ENCODE peak calls at places on chromosomes 13 and 19, in seven cellular contexts. M, F, T, P, W, Z and V are unnamed samples.

GRCh38 chr13:90947976-90948375 is 399.5 kb upstream of the MIR17HG start:
- DNase-seq in M (no peak), F (no peak), T (no peak), P (no peak), W (no peak), Z (no peak), V (no peak)

GRCh38 chr13:39538826-39539555 is 64.0 kb downstream of the LHFPL6 start:
- DNase-seq in M (peak), F (no peak), T (peak), P (no peak), W (peak), Z (no peak), V (no peak)

GRCh38 chr13:97946951-97947588 is 6.4 kb upstream of the IPO5 start:
- DNase-seq in M (peak), F (no peak), T (peak), P (no peak), W (peak), Z (no peak), V (peak)

GRCh38 chr13:110944121-110944967 is 29.5 kb upstream of the ANKRD10 start:
- DNase-seq in M (peak), F (no peak), T (peak), P (no peak), W (peak), Z (no peak), V (peak)

GRCh38 chr13:27359203-27359821 is 65.1 kb upstream of the GTF3A start:
- DNase-seq in M (no peak), F (peak), T (peak), P (no peak), W (peak), Z (peak), V (no peak)

GRCh38 chr13:71316964-71317363 is 550.0 kb downstream of the DACH1 start:
- DNase-seq in M (no peak), F (no peak), T (no peak), P (no peak), W (no peak), Z (no peak), V (no peak)

GRCh38 chr13:21458457-21458815 is 667 bp downstream of the ZDHHC20 start:
- DNase-seq in M (no peak), F (peak), T (peak), P (no peak), W (no peak), Z (peak), V (no peak)

GRCh38 chr13:45511310-45512147 is 46.8 kb downstream of the COG3 start:
- DNase-seq in M (peak), F (no peak), T (peak), P (no peak), W (peak), Z (no peak), V (peak)

GRCh38 chr19:9309974-9310446 is 372 bp upstream of the ZNF699 start:
- DNase-seq in M (no peak), F (peak), T (peak), P (peak), W (no peak), Z (peak), V (peak)

GRCh38 chr13:36571444-36571843 is 102.4 kb upstream of the SERTM1 start:
- DNase-seq in M (no peak), F (no peak), T (no peak), P (no peak), W (no peak), Z (no peak), V (no peak)

GRCh38 chr19:374183-374885 is 29.7 kb upstream of the MIER2 start:
- DNase-seq in M (no peak), F (no peak), T (no peak), P (no peak), W (no peak), Z (no peak), V (no peak)

GRCh38 chr19:46902402-46902766 is 41.6 kb downstream of the ARHGAP35 start:
- DNase-seq in M (no peak), F (no peak), T (no peak), P (no peak), W (no peak), Z (no peak), V (no peak)

GRCh38 chr19:49930483-49931011 is 1.2 kb upstream of the NUP62 start:
- DNase-seq in M (no peak), F (no peak), T (peak), P (no peak), W (no peak), Z (peak), V (no peak)

GRCh38 chr13:39023316-39023715 is 14.6 kb downstream of the PROSER1 start:
- DNase-seq in M (no peak), F (no peak), T (peak), P (no peak), W (no peak), Z (no peak), V (peak)

GRCh38 chr19:324716-325115 is 19.9 kb downstream of the MIER2 start:
- DNase-seq in M (no peak), F (no peak), T (no peak), P (no peak), W (no peak), Z (no peak), V (no peak)

GRCh38 chr13:21060827-21061076 is 634 bp downstream of the LATS2 start:
- DNase-seq in M (no peak), F (no peak), T (no peak), P (no peak), W (no peak), Z (peak), V (no peak)

GRCh38 chr19:54345938-54346386 is 7.0 kb upstream of the LILRA4 start:
- DNase-seq in M (no peak), F (no peak), T (no peak), P (no peak), W (no peak), Z (no peak), V (no peak)

GRCh38 chr13:96780105-96780504 is 214.2 kb downstream of the OXGR1 start:
- DNase-seq in M (no peak), F (no peak), T (no peak), P (no peak), W (no peak), Z (no peak), V (no peak)

GRCh38 chr13:111210945-111211469 is 95.9 kb downstream of the ARHGEF7 start:
- DNase-seq in M (no peak), F (no peak), T (peak), P (no peak), W (no peak), Z (no peak), V (no peak)

GRCh38 chr19:47699360-47699917 is 13.8 kb upstream of the EHD2 start:
- DNase-seq in M (no peak), F (peak), T (peak), P (no peak), W (no peak), Z (no peak), V (no peak)

GRCh38 chr13:30111810-30112209 is 195.5 kb downstream of the KATNAL1 start:
- DNase-seq in M (no peak), F (no peak), T (peak), P (no peak), W (no peak), Z (no peak), V (no peak)

GRCh38 chr19:54158812-54159351 is 639 bp downstream of the LENG1 start:
- DNase-seq in M (no peak), F (no peak), T (peak), P (no peak), W (no peak), Z (no peak), V (no peak)

GRCh38 chr13:75407473-75407872 is 74.5 kb downstream of the TBC1D4 start:
- DNase-seq in M (no peak), F (no peak), T (no peak), P (no peak), W (no peak), Z (no peak), V (no peak)

GRCh38 chr13:109146912-109147624 is 517.7 kb downstream of the MYO16 start:
- DNase-seq in M (peak), F (no peak), T (peak), P (no peak), W (peak), Z (no peak), V (peak)

GRCh38 chr19:17762505-17763229 is 11.4 kb downstream of the FCHO1 start:
- DNase-seq in M (no peak), F (no peak), T (peak), P (no peak), W (no peak), Z (no peak), V (no peak)

GRCh38 chr13:106629068-106629712 is 61.3 kb upstream of the ARGLU1 start:
- DNase-seq in M (no peak), F (no peak), T (no peak), P (no peak), W (no peak), Z (no peak), V (no peak)

GRCh38 chr19:15300533-15301194 is 31.7 kb downstream of the BRD4 start:
- DNase-seq in M (no peak), F (no peak), T (peak), P (no peak), W (peak), Z (no peak), V (no peak)

GRCh38 chr13:49218493-49219051 is 1.6 kb upstream of the MLNR start:
- DNase-seq in M (no peak), F (no peak), T (no peak), P (no peak), W (no peak), Z (no peak), V (no peak)
- H3K4me3 ChIP-seq in M (no peak), F (no peak), T (no peak), P (no peak), W (no peak), Z (no peak), V (no peak)

DNA sequence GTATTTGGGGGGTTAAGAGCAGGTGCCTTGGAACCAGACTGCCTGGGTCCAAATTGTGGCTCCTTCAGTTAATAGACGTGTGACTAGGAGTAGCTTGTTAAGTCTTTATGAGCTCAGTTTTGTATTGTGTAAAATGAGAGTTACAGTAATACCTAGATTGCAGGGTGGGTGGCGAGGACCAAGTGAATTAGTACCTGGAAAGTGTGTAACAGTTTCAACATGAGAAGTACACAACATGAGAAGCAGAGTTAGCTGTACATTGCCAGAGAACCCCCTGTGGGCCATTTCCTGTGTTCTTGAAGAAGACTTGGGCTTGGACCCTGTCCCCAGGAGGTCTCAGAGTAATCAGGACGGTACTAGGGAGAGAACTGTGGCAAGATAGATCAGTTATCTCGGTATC is 36.8 kb downstream of the PPP2R1A start:
- DNase-seq in M (no peak), F (no peak), T (no peak), P (no peak), W (no peak), Z (no peak), V (no peak)
- H3K4me3 ChIP-seq in M (no peak), F (no peak), T (no peak), P (no peak), W (no peak), Z (no peak), V (no peak)

GRCh38 chr13:51243832-51244231 is 21.6 kb downstream of the FAM124A start:
- DNase-seq in M (no peak), F (no peak), T (no peak), P (no peak), W (no peak), Z (no peak), V (no peak)
- H3K4me3 ChIP-seq in M (no peak), F (no peak), T (no peak), P (no peak), W (no peak), Z (no peak), V (no peak)

GRCh38 chr19:34519602-34520001 is 38.0 kb downstream of the WTIP start:
- DNase-seq in M (no peak), F (no peak), T (no peak), P (no peak), W (no peak), Z (no peak), V (no peak)

GRCh38 chr19:34525001-34525400 is 43.4 kb downstream of the WTIP start:
- DNase-seq in M (no peak), F (no peak), T (no peak), P (no peak), W (no peak), Z (no peak), V (no peak)

GRCh38 chr19:34523408-34523807 is 41.9 kb downstream of the WTIP start:
- DNase-seq in M (no peak), F (no peak), T (no peak), P (no peak), W (no peak), Z (no peak), V (no peak)
- H3K4me3 ChIP-seq in M (no peak), F (no peak), T (no peak), P (no peak), W (no peak), Z (no peak), V (no peak)

GRCh38 chr13:83881031-83881727 is 1.1 kb downstream of the SLITRK1 start:
- DNase-seq in M (no peak), F (no peak), T (peak), P (no peak), W (no peak), Z (no peak), V (no peak)

GRCh38 chr13:83882626-83882959 is 319 bp upstream of the SLITRK1 start:
- DNase-seq in M (no peak), F (no peak), T (no peak), P (no peak), W (no peak), Z (no peak), V (no peak)

GRCh38 chr13:83880275-83881027 is 1.8 kb downstream of the SLITRK1 start:
- DNase-seq in M (no peak), F (no peak), T (no peak), P (no peak), W (no peak), Z (no peak), V (no peak)

GRCh38 chr13:83883061-83883523 is 818 bp upstream of the SLITRK1 start:
- DNase-seq in M (no peak), F (no peak), T (no peak), P (no peak), W (no peak), Z (no peak), V (no peak)

DNA sequence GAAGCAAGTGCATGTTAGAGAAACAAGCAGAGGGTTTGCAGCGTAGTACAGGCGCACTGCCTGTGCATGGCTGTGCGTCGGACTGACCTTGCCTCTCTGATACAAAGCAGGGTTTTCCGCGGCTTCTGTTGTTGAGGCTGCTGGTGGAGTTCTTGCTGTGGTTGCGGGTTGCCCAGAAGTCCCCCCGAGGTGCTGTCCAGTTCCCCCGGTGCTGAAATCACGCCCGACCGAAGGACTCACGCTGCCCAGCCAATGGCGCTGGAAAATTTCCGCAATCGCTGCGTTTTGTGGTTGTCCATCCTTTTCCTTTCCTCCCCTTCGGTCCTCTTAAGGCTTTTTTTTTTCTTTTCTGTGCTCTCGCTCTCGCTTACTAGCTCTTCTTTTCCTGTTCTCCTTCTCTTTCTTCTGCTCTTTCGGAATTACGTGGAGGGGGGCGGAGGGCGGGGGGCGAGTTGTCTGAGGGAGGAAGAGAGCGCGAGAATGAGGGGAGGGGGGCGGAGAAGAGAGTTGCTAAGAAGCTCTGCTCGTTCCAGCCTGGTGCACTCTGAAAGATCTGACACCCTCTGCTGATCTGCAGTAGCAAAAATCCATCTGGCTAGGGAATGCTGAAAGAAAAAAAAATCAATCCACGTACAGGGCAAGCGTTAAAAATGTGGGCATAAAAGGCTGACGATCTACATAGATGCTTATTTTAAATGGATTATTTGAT is at the start of gene SLITRK1:
- DNase-seq in M (peak), F (peak), T (peak), P (no peak), W (peak), Z (no peak), V (peak)
- H3K4me3 ChIP-seq in M (no peak), F (no peak), T (peak), P (peak), W (peak), Z (no peak), V (peak)

GRCh38 chr13:49540552-49540951 is 44.8 kb downstream of the PHF11 start:
- DNase-seq in M (no peak), F (no peak), T (peak), P (no peak), W (no peak), Z (no peak), V (peak)
- H3K4me3 ChIP-seq in M (no peak), F (no peak), T (no peak), P (no peak), W (no peak), Z (peak), V (no peak)

GRCh38 chr19:7515471-7516226 is at the start of gene ZNF358:
- DNase-seq in M (no peak), F (no peak), T (peak), P (peak), W (no peak), Z (peak), V (no peak)
- H3K4me3 ChIP-seq in M (peak), F (peak), T (peak), P (peak), W (peak), Z (peak), V (peak)

DNA sequence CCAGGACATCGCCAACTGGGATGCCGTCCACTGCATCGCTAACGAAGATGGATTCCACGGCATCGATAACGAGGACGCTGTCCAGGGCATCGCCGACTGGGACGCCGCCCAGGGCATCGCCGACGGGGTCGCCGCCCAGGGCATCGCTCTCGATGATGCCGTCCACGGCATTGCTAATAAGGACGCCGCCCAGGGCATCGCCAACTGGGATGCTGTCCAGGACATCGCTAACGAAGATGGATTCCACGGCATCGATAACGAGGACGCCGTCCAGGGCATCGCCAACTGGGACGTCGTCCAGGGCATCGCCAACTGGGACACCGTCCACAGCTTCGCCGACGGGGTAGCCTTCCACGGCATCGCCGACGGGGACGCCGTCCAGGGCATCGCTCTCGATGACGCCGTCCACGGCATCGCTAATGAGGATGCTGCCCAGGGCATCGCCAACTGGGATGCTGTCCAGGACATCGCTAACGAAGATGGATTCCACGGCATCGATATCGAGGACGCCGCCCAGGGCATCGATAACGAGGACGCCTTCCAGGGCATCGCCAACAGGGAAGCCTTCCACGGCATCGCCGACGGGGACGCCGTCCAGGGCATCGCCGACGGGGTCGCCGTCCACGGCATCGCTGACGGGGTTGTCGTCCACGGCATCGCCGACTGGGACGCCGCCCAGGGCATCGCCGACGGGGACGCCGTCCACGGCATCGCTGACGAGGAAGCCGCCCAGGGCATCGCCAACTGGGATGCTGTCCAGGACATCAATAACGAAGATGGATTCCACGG is 948.4 kb downstream of the TUBA3C start:
- DNase-seq in M (no peak), F (no peak), T (no peak), P (no peak), W (no peak), Z (no peak), V (no peak)
- H3K4me3 ChIP-seq in M (no peak), F (no peak), T (no peak), P (no peak), W (no peak), Z (no peak), V (no peak)

GRCh38 chr19:2056810-2057192 is 5.8 kb upstream of the MKNK2 start:
- DNase-seq in M (no peak), F (no peak), T (no peak), P (no peak), W (no peak), Z (no peak), V (no peak)

GRCh38 chr19:2057484-2058469 is 6.7 kb upstream of the MKNK2 start:
- DNase-seq in M (no peak), F (no peak), T (no peak), P (no peak), W (no peak), Z (no peak), V (no peak)

GRCh38 chr19:2053601-2054389 is 2.8 kb upstream of the MKNK2 start:
- DNase-seq in M (no peak), F (no peak), T (no peak), P (no peak), W (no peak), Z (peak), V (no peak)

GRCh38 chr19:2054763-2055162 is 3.7 kb upstream of the MKNK2 start:
- DNase-seq in M (no peak), F (no peak), T (no peak), P (no peak), W (no peak), Z (no peak), V (no peak)

GRCh38 chr19:2055871-2056809 is 5.1 kb upstream of the MKNK2 start:
- DNase-seq in M (peak), F (no peak), T (peak), P (no peak), W (no peak), Z (peak), V (no peak)
- H3K4me3 ChIP-seq in M (peak), F (peak), T (peak), P (peak), W (peak), Z (peak), V (no peak)